ENCODE peak calls at places on chromosomes 13 and 19, in ten cellular contexts. T, Q, I, C, L, X, W, Y, Z and A are unnamed samples.

GRCh38 chr19:52297601-52298358 is 811 bp downstream of the ZNF480 start:
- DNase-seq in T (no peak), Q (peak), I (no peak), C (no peak), L (no peak), X (no peak), W (no peak), Y (peak), Z (no peak), A (peak)

GRCh38 chr19:8505680-8506401 is 3.4 kb upstream of the PRAM1 start:
- DNase-seq in T (peak), Q (peak), I (peak), C (peak), L (peak), X (peak), W (peak), Y (peak), Z (peak), A (peak)

GRCh38 chr19:12202250-12202649 is 39.4 kb downstream of the ZNF136 start:
- DNase-seq in T (no peak), Q (peak), I (no peak), C (no peak), L (no peak), X (no peak), W (no peak), Y (no peak), Z (no peak), A (no peak)

GRCh38 chr13:97431365-97431764 is 2.6 kb upstream of the RAP2A start:
- DNase-seq in T (no peak), Q (no peak), I (no peak), C (no peak), L (no peak), X (no peak), W (no peak), Y (no peak), Z (no peak), A (no peak)

GRCh38 chr13:69828527-69828926 is 279.1 kb upstream of the ATXN8OS start:
- DNase-seq in T (no peak), Q (no peak), I (no peak), C (no peak), L (no peak), X (no peak), W (no peak), Y (no peak), Z (no peak), A (no peak)

GRCh38 chr19:55909801-55910200 is 22.3 kb downstream of the NLRP13 start:
- DNase-seq in T (no peak), Q (no peak), I (no peak), C (no peak), L (no peak), X (no peak), W (no peak), Y (no peak), Z (no peak), A (no peak)

GRCh38 chr19:48290923-48291700 is 21.2 kb downstream of the ZNF114 start:
- DNase-seq in T (peak), Q (peak), I (peak), C (peak), L (peak), X (no peak), W (peak), Y (peak), Z (peak), A (peak)

GRCh38 chr13:34942732-34943674 is 933 bp downstream of the NBEA start:
- DNase-seq in T (peak), Q (peak), I (peak), C (no peak), L (no peak), X (no peak), W (peak), Y (no peak), Z (no peak), A (no peak)

GRCh38 chr13:32811297-32811800 is 204.9 kb upstream of the KL start:
- DNase-seq in T (no peak), Q (peak), I (no peak), C (no peak), L (peak), X (no peak), W (peak), Y (no peak), Z (no peak), A (peak)

GRCh38 chr19:41623360-41623759 is 3.5 kb downstream of the CEACAM4 start:
- DNase-seq in T (no peak), Q (no peak), I (no peak), C (no peak), L (no peak), X (no peak), W (no peak), Y (no peak), Z (no peak), A (no peak)

GRCh38 chr19:40799558-40800338 is 757 bp downstream of the EGLN2 start:
- DNase-seq in T (peak), Q (peak), I (peak), C (peak), L (no peak), X (no peak), W (peak), Y (peak), Z (no peak), A (no peak)

GRCh38 chr19:50745221-50745620 is 22.1 kb downstream of the CLEC11A start:
- DNase-seq in T (no peak), Q (no peak), I (no peak), C (no peak), L (no peak), X (no peak), W (no peak), Y (no peak), Z (no peak), A (no peak)

GRCh38 chr19:39907213-39907612 is 27.2 kb downstream of the FCGBP start:
- DNase-seq in T (no peak), Q (no peak), I (no peak), C (no peak), L (no peak), X (no peak), W (no peak), Y (no peak), Z (no peak), A (no peak)

GRCh38 chr13:73215807-73216206 is 157.0 kb downstream of the KLF5 start:
- DNase-seq in T (no peak), Q (no peak), I (no peak), C (no peak), L (peak), X (no peak), W (no peak), Y (peak), Z (peak), A (peak)

GRCh38 chr19:3687393-3687773 is 12.9 kb downstream of the PIP5K1C start:
- DNase-seq in T (no peak), Q (no peak), I (no peak), C (no peak), L (no peak), X (no peak), W (no peak), Y (no peak), Z (no peak), A (no peak)

GRCh38 chr19:3683866-3684816 is 16.1 kb downstream of the PIP5K1C start:
- DNase-seq in T (no peak), Q (no peak), I (no peak), C (no peak), L (no peak), X (no peak), W (peak), Y (peak), Z (no peak), A (peak)

GRCh38 chr19:3683405-3683865 is 16.8 kb downstream of the PIP5K1C start:
- DNase-seq in T (no peak), Q (peak), I (no peak), C (peak), L (no peak), X (no peak), W (peak), Y (peak), Z (no peak), A (peak)

GRCh38 chr19:3682741-3683404 is 17.4 kb downstream of the PIP5K1C start:
- DNase-seq in T (no peak), Q (peak), I (no peak), C (peak), L (no peak), X (no peak), W (no peak), Y (peak), Z (no peak), A (peak)

GRCh38 chr19:3684817-3685410 is 15.4 kb downstream of the PIP5K1C start:
- DNase-seq in T (no peak), Q (no peak), I (no peak), C (no peak), L (no peak), X (no peak), W (no peak), Y (no peak), Z (no peak), A (no peak)
- H3K4me3 ChIP-seq in T (no peak), Q (no peak), I (no peak), C (no peak), L (no peak), X (no peak), W (no peak), Y (no peak), Z (no peak), A (no peak)

DNA sequence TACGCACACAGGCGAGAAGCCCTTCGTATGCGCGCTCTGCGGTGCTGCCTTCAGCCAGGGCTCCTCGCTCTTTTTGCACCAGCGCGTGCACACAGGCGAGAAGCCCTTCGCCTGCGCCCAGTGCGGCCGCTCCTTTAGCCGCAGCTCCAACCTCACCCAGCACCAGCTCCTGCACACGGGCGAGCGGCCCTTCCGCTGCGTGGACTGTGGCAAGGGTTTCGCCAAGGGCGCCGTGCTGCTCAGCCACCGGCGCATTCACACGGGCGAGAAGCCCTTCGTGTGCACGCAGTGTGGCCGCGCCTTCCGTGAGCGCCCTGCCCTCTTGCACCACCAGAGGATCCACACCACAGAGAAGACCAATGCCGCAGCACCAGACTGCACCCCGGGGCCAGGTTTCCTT is 4.7 kb downstream of the ZNF324B start:
- DNase-seq in T (no peak), Q (no peak), I (no peak), C (no peak), L (no peak), X (no peak), W (no peak), Y (no peak), Z (no peak), A (no peak)
- TF ChIP-seq CTCF in T (no peak), Q (no peak), I (no peak), C (no peak), L (no peak), X (no peak), W (no peak), Y (no peak), Z (no peak), A (no peak)

GRCh38 chr13:44312131-44312530 is 61.5 kb upstream of the SERP2 start:
- DNase-seq in T (no peak), Q (no peak), I (no peak), C (no peak), L (no peak), X (no peak), W (no peak), Y (no peak), Z (no peak), A (no peak)

GRCh38 chr13:44311011-44311481 is 62.6 kb upstream of the SERP2 start:
- DNase-seq in T (no peak), Q (no peak), I (no peak), C (peak), L (peak), X (no peak), W (no peak), Y (peak), Z (peak), A (peak)

GRCh38 chr13:44308352-44308751 is 65.3 kb upstream of the SERP2 start:
- DNase-seq in T (no peak), Q (no peak), I (no peak), C (no peak), L (no peak), X (no peak), W (no peak), Y (no peak), Z (no peak), A (no peak)

GRCh38 chr13:44307844-44308243 is 65.8 kb upstream of the SERP2 start:
- DNase-seq in T (no peak), Q (no peak), I (no peak), C (no peak), L (no peak), X (no peak), W (no peak), Y (no peak), Z (no peak), A (no peak)

DNA sequence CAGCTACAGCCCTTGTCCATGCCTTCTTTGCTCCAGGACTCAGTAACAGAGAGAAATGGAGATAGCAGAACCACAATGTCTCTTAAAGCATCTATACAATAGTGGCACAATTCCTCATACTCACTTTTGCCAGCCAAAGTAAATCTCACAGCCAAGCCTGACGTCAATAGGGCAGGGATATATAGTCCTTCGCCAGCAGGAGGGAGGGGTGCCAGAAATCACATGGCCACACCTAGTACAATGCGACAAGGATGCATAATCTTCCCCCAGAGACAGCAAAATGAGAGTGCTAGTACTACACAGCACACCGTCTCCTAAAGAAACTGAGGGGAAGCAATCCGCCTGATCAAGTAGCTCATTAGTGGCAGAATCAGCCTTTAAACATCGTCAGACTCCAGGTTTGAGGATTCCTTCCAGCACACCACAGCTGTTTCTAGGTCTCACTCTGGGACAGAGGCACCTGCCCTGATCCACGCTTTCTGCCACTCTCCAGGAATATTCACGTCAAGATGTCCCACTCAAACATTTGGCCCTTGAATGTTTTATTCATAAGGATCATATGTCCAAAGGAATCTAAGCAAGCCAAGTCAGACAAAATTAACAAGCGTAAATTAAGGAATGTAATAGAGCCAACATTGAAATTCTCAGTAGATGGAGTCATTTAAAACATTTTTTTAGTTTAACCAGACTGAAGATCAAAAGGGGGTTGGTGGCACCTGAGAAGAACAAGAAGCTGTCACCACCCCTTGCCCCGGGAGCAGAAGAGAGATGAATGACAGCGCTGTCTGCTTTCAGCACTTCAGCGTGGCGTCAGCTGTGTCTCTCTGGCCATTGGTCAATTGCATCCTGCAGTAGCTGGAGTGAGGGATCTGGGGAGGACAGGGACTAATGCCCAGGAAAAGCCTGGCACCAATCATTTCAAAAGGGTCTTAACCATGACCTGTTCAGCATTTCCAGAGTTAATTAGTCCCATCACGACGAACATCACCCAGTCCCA is 63.6 kb upstream of the SERP2 start:
- DNase-seq in T (no peak), Q (no peak), I (peak), C (peak), L (no peak), X (no peak), W (no peak), Y (peak), Z (no peak), A (peak)
- H3K4me3 ChIP-seq in T (no peak), Q (no peak), I (peak), C (no peak), L (no peak), X (no peak), W (no peak), Y (no peak), Z (no peak), A (no peak)

DNA sequence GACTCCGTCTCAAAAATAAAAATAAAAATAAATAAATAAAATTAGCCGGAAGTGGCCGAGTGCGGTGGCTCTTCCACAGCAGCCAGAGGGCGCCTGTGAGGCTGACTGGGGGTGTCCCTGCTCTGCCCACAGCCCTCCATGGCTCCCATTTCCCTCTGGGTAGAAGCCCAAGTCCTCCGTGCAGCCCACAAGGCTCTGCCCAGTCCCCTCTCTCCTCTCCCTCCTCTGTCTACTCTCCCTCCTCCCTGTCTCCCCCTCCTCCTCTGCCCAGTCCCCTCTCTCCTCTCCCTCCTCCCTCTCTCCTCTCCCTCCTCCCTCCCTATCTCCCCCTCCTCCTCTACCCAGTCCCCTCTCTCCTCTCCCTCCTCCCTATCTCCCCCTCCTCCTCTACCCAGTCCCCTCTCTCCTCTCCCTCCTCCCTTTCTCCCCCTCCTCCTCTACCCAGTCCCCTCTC is 20.4 kb downstream of the MISP start:
- DNase-seq in T (no peak), Q (peak), I (peak), C (peak), L (peak), X (no peak), W (peak), Y (peak), Z (peak), A (peak)
- TF ChIP-seq CTCF in T (no peak), Q (peak), I (peak), C (peak), L (peak), X (peak), W (peak), Y (peak), Z (peak), A (peak)

GRCh38 chr13:113023694-113024430 is 54.8 kb downstream of the MCF2L start:
- DNase-seq in T (no peak), Q (no peak), I (no peak), C (no peak), L (no peak), X (no peak), W (no peak), Y (no peak), Z (no peak), A (no peak)

GRCh38 chr13:113022391-113023216 is 53.6 kb downstream of the MCF2L start:
- DNase-seq in T (no peak), Q (peak), I (no peak), C (no peak), L (no peak), X (no peak), W (no peak), Y (peak), Z (no peak), A (no peak)

GRCh38 chr13:113021811-113022210 is 52.8 kb downstream of the MCF2L start:
- DNase-seq in T (no peak), Q (no peak), I (no peak), C (no peak), L (no peak), X (no peak), W (no peak), Y (no peak), Z (no peak), A (no peak)

GRCh38 chr13:113024466-113024865 is 55.5 kb downstream of the MCF2L start:
- DNase-seq in T (no peak), Q (no peak), I (no peak), C (no peak), L (no peak), X (no peak), W (no peak), Y (no peak), Z (no peak), A (no peak)

DNA sequence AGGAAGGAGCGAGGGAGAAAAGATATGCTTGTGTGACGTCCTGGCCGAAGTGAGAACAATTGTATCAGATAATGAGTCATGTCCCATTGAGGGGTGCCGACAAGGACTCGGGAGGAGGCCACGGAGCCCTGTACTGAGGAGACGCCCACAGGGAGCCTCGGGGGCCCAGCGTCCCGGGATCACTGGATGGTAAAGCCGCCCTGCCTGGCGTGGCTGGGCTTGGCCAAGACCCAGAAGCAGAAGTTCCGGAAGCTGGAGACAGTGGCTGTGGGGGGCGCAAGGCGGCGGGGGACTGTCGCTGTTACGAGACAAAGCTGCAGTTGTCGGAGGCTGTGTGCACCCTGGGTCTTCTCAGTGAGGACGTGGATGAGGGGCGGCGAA is 54.2 kb downstream of the MCF2L start:
- DNase-seq in T (no peak), Q (no peak), I (no peak), C (peak), L (no peak), X (no peak), W (no peak), Y (peak), Z (no peak), A (no peak)
- H3K4me3 ChIP-seq in T (no peak), Q (peak), I (no peak), C (no peak), L (no peak), X (no peak), W (no peak), Y (no peak), Z (no peak), A (no peak)

DNA sequence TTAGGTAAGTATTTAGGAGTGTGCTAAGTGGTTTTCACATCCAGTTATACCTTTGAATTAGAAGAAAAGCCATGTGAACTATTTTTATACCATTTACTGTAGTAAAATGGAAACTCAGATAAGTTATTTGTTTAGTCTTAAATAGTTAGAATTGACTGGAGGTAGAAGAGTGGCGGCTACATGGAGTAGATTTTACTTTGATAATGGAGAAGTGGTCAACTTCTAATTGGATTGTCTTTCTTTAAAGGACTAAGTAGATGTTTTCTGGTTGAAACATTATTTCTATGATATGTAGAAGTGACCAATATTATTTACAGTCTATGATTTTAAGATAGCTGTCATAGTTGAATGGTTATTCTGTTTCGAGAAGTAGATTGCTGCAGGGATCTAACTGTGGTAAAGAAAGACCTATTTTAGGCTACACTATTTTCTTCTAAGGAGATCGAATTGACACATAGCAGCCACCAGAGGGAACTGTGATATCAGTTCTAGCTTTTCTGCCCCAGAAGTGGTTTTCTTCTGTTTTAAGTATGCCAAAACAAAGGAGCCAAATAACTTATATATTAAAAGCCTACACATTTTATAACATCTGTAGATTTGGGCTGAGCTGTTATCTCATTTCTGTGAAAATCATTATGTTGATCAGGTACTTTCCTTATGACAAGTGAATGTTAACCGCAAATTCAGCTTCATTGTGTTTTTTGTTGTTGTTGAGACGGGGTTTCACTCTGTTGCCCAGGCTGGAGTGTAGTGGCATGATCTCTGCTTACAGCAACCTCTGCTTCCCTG is 26.1 kb downstream of the ZMYM2 start:
- DNase-seq in T (no peak), Q (peak), I (no peak), C (peak), L (peak), X (peak), W (peak), Y (peak), Z (peak), A (peak)
- TF ChIP-seq CTCF in T (no peak), Q (peak), I (peak), C (peak), L (peak), X (peak), W (peak), Y (peak), Z (peak), A (peak)